ENCODE peak calls at places on chromosomes 5 and 9, in ten cellular contexts. I is lower leg skin, O is ovary, Q is gastrocnemius medialis, N is fibroblast of lung, R is RWPE2, G is bronchial epithelial cell, V is body of pancreas, J is AG04450, M is pancreas. L is an unnamed sample.

GRCh38 chr9:108478871-108479332 is 376.9 kb downstream of the ACTL7B start:
- DNase-seq in J (peak; percentile 66), M (no peak), N (peak; percentile 89), Q (peak; percentile 42), O (no peak), G (peak; percentile 94), R (no peak), V (no peak), I (no peak), L (no peak)

GRCh38 chr5:53170748-53171349 is 61.3 kb upstream of the MOCS2 start:
- DNase-seq in O (no peak), J (no peak), Q (no peak), I (no peak), G (peak; percentile 61), R (no peak), V (no peak), M (no peak), N (peak; percentile 37), L (no peak)

GRCh38 chr5:61498121-61498520 is 166.1 kb downstream of the ZSWIM6 start:
- DNase-seq in N (no peak), I (no peak), J (no peak), G (no peak), R (no peak), Q (no peak), V (no peak), M (no peak), O (no peak), L (no peak)

GRCh38 chr9:129458663-129459549 is 162.0 kb downstream of the C9orf50 start:
- DNase-seq in Q (no peak), O (peak; percentile 75), R (no peak), V (peak; percentile 90), G (no peak), I (no peak), N (no peak), J (no peak), M (peak; percentile 91), L (peak; percentile 67)

GRCh38 chr5:50401337-50401736 is 39.8 kb downstream of the EMB start:
- DNase-seq in M (no peak), G (no peak), Q (no peak), V (no peak), I (no peak), O (no peak), R (no peak), N (no peak), J (no peak), L (no peak)

GRCh38 chr5:140251527-140251973 is 51.4 kb downstream of the PFDN1 start:
- DNase-seq in G (peak; percentile 92), V (no peak), N (peak; percentile 97), J (no peak), Q (no peak), R (no peak), O (no peak), I (no peak), M (no peak), L (no peak)

GRCh38 chr5:118999696-119000095 is 11.3 kb upstream of the DTWD2 start:
- DNase-seq in V (no peak), Q (no peak), G (no peak), I (no peak), M (no peak), J (no peak), R (no peak), N (no peak), O (no peak), L (no peak)

GRCh38 chr5:21701317-21701716 is 1151.8 kb downstream of the CDH12 start:
- DNase-seq in N (no peak), Q (no peak), G (peak; percentile 37), R (no peak), I (no peak), J (no peak), O (no peak), V (no peak), M (no peak), L (no peak)

GRCh38 chr9:134899818-134900325 is 17.8 kb downstream of the FCN1 start:
- DNase-seq in M (no peak), O (no peak), V (no peak), R (no peak), G (no peak), Q (no peak), I (peak; percentile 53), J (no peak), N (no peak), L (no peak)

GRCh38 chr9:4837768-4838546 is 45.2 kb downstream of the RCL1 start:
- DNase-seq in I (no peak), G (no peak), R (no peak), Q (no peak), M (no peak), N (peak; percentile 96), J (peak; percentile 49), O (no peak), V (no peak), L (no peak)

DNA sequence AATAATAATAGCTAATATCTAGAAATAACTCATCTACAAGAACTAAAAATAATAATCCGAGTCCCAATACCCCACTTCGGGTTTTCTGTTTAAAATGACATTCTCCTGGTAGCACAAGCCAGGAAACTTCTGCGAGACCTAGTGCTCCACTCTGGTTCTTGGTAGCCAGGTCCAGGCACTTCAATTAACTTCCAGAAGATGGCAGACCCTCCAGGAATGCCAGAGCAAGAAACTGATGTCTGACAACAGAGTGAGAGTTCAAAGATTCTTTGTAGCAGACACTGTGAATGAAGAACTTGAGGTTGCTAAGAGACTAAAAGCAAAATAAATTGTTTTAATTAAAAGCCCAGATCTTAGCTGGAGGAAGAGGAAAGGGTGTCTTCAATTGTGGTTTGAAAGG is 1963.3 kb upstream of the CDH9 start:
- DNase-seq in O (no peak), Q (no peak), V (no peak), I (no peak), N (no peak), J (no peak), M (no peak), R (no peak), G (no peak), L (no peak)
- TF ChIP-seq CTCF in O (no peak), Q (no peak), V (no peak), I (no peak), N (no peak), J (no peak), M (no peak), R (peak; percentile 38), G (no peak), L (no peak)

GRCh38 chr5:14250094-14250777 is 107.1 kb downstream of the TRIO start:
- DNase-seq in I (peak; percentile 91), Q (peak; percentile 29), J (peak; percentile 49), V (peak; percentile 62), R (no peak), O (peak; percentile 82), G (peak; percentile 37), N (peak; percentile 92), M (no peak), L (peak; percentile 64)
- H3K4me3 ChIP-seq in I (no peak overlapping the region), Q (peak overlapping the region; percentile 33), J (no peak overlapping the region), V (no peak overlapping the region), R (no peak overlapping the region), O (peak overlapping the region; percentile 25), G (no peak overlapping the region), N (no peak overlapping the region), M (no peak overlapping the region), L (no peak overlapping the region)

GRCh38 chr9:38526571-38526970 is 93.8 kb downstream of the ANKRD18A start:
- DNase-seq in Q (no peak), O (no peak), R (no peak), V (no peak), G (no peak), N (no peak), I (no peak), J (no peak), M (peak; percentile 38), L (no peak)
- TF ChIP-seq CTCF in Q (no peak), O (no peak), R (no peak), V (no peak), G (no peak), N (no peak), I (no peak), J (no peak), M (no peak), L (no peak)

GRCh38 chr5:58188287-58188651 is 271.6 kb downstream of the PLK2 start:
- DNase-seq in O (no peak), M (no peak), N (peak; percentile 90), R (no peak), V (no peak), J (peak; percentile 6), G (peak; percentile 91), Q (no peak), I (no peak), L (no peak)
- H3K4me3 ChIP-seq in O (no peak overlapping the region), M (no peak overlapping the region), N (no peak overlapping the region), R (no peak overlapping the region), V (no peak overlapping the region), J (no peak overlapping the region), G (no peak overlapping the region), Q (no peak overlapping the region), I (no peak overlapping the region), L (no peak overlapping the region)

DNA sequence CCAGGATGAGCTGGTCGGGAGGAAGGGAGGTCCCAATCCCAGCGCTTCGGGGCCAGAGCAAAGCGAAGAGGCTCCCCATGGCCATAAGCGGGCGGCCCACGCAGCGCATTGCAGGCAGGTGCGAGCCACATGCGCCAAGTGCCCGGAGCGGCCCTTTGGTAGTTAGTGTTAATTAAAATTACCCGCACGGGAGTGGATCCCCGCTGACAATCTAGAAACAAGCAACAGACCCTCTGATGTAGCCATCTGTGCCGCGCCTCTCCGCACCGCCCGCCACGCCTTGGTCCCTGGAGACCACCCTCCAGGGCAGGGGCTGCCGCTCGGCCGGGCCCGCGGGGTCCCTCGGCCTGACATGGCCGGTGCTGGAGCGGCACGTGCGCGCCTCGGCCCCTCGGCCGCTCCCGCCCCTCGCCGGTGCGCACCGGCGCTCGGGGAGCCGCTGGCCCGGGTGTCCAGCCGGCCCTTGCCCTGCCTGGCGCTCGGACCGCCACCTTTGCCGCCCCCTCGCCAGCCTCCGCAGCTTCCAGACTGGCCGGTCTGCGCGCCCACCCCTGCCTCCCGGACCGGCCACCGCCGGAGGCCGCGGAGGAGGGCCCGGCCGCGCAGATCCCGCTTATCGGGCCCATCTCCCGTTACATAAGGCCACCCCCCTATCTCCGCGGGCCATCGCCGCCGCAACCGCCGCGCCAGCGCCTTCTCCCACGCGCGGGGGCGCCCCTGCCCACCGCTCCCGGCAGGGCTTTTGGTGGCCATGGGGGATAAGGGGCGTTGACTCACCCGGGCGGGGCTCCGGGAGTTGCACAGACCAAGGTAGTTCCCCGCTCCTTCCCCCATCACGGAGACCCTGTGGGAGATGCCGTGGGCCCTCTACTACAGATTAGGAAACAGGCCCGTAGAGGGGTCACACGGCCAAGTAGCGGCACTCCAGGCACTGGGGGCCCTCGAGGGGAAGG is 1.9 kb upstream of the IL13 start:
- DNase-seq in G (no peak), O (no peak), M (peak; percentile 60), N (peak; percentile 34), J (no peak), I (no peak), R (no peak), Q (no peak), V (no peak), L (no peak)
- TF ChIP-seq CTCF in G (peak; percentile 15), O (no peak), M (no peak), N (no peak), J (no peak), I (no peak), R (peak; percentile 59), Q (no peak), V (no peak), L (no peak)

DNA sequence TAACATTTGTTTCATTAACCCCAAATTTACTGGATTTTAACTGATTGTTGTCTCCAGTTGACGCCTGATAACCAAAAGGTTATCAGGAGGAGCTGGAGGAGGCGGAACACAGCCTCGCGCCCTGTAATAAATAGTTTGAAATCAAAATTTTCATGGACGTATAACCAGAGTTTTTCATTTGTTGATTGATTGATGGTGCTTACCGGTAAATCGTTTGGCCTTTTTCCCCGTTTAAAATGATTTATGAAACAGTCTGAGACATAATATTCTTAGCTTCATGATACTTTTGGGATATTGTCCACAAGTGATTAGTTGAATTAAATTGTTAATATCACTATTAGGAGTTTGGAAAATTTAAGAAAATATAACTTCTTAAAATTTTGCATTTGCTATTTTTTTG is 1.7 kb downstream of the FOCAD start:
- DNase-seq in R (no peak), O (no peak), V (no peak), I (no peak), G (no peak), M (no peak), Q (no peak), N (no peak), J (no peak), L (no peak)
- H3K4me3 ChIP-seq in R (no peak overlapping the region), O (no peak overlapping the region), V (no peak overlapping the region), I (no peak overlapping the region), G (no peak overlapping the region), M (no peak overlapping the region), Q (peak overlapping the region; percentile 71), N (peak overlapping the region; percentile 81), J (peak overlapping the region; percentile 85), L (peak overlapping the region; percentile 92)

L was measured in heart right ventricle.